ENCODE peak calls at places on chromosomes 12 and 14, in four cellular contexts. B is endothelial cell, U is foreskin fibroblast, S is testis. N is an unnamed sample.

GRCh38 chr12:95658386-95658785 is 107.1 kb upstream of the USP44 start:
- DNase-seq in B (no peak), U (no peak), S (no peak), N (no peak)

GRCh38 chr12:77342275-77342674 is 276.9 kb upstream of the E2F7 start:
- DNase-seq in B (no peak), U (no peak), S (no peak), N (no peak)

GRCh38 chr14:88323520-88324199 is 591 bp upstream of the KCNK10 start:
- DNase-seq in B (peak; percentile 58), U (peak; percentile 31), S (peak; percentile 21), N (no peak)

GRCh38 chr12:12474931-12475485 is 87.7 kb downstream of the DUSP16 start:
- DNase-seq in B (no peak), U (peak; percentile 21), S (no peak), N (no peak)

GRCh38 chr12:107331471-107331870 is 238.1 kb upstream of the CRY1 start:
- DNase-seq in B (no peak), U (no peak), S (no peak), N (no peak)

GRCh38 chr12:106519587-106519986 is 63.2 kb upstream of the RFX4 start:
- DNase-seq in B (no peak), U (peak; percentile 40), S (no peak), N (no peak)

GRCh38 chr12:93569656-93570551 is 2.6 kb upstream of the SOCS2 start:
- DNase-seq in B (peak; percentile 94), U (peak; percentile 96), S (peak; percentile 90), N (peak; percentile 53)

GRCh38 chr14:100670017-100670974 is 56.4 kb upstream of the DLK1 start:
- DNase-seq in B (no peak), U (no peak), S (no peak), N (no peak)

GRCh38 chr12:106427917-106428316 is 70.4 kb downstream of the POLR3B start:
- DNase-seq in B (no peak), U (no peak), S (no peak), N (no peak)

GRCh38 chr12:112169966-112170365 is 44.6 kb downstream of the TRAFD1 start:
- DNase-seq in B (no peak), U (no peak), S (no peak), N (no peak)

GRCh38 chr12:53252349-53252916 is 15.7 kb upstream of the ESPL1 start:
- DNase-seq in B (no peak), U (no peak), S (no peak), N (no peak)

GRCh38 chr12:58873496-58873895 is 46.8 kb downstream of the LRIG3 start:
- DNase-seq in B (no peak), U (no peak), S (no peak), N (no peak)

GRCh38 chr12:107369679-107370078 is 276.3 kb upstream of the CRY1 start:
- DNase-seq in B (no peak), U (no peak), S (no peak), N (no peak)

GRCh38 chr14:78638926-78639325 is 468.8 kb downstream of the NRXN3 start:
- DNase-seq in B (no peak), U (no peak), S (no peak), N (no peak)

GRCh38 chr14:33275879-33276278 is 337.2 kb downstream of the NPAS3 start:
- DNase-seq in B (no peak), U (no peak), S (no peak), N (no peak)

GRCh38 chr14:63960926-63961567 is 108.2 kb downstream of the SYNE2 start:
- DNase-seq in B (no peak), U (peak; percentile 45), S (no peak), N (no peak)

N was measured in HS-5.